ENCODE peak calls at places on chromosome 6, in seven cellular contexts. One of them, this sample, is unnamed. For H3K9me3, the result is how much of the 10 kb centered on the place peaks cover.

GRCh38 chr6:136034422-136034821 is 182.9 kb downstream of the PDE7B start:
- DNase-seq in mammary epithelial cell: no peak
- DNase-seq in aorta: no peak
- DNase-seq in stomach: no peak
- DNase-seq in CD8-positive, alpha-beta memory T cell: no peak
- DNase-seq in AG04450: no peak
- DNase-seq in heart right ventricle: no peak
- DNase-seq in this sample: no peak

GRCh38 chr6:135087803-135088202 is 33.2 kb upstream of the HBS1L start:
- DNase-seq in mammary epithelial cell: no peak
- DNase-seq in aorta: no peak
- DNase-seq in stomach: no peak
- DNase-seq in CD8-positive, alpha-beta memory T cell: peak
- DNase-seq in AG04450: no peak
- DNase-seq in heart right ventricle: no peak
- DNase-seq in this sample: peak

GRCh38 chr6:119676971-119677370 is 327.4 kb upstream of the MAN1A1 start:
- DNase-seq in mammary epithelial cell: no peak
- DNase-seq in aorta: no peak
- DNase-seq in stomach: no peak
- DNase-seq in CD8-positive, alpha-beta memory T cell: no peak
- DNase-seq in AG04450: no peak
- DNase-seq in heart right ventricle: no peak
- DNase-seq in this sample: no peak

GRCh38 chr6:144343736-144344428 is 58.7 kb downstream of the UTRN start:
- DNase-seq in mammary epithelial cell: peak
- DNase-seq in aorta: no peak
- DNase-seq in stomach: peak
- DNase-seq in CD8-positive, alpha-beta memory T cell: peak
- DNase-seq in AG04450: no peak
- DNase-seq in heart right ventricle: peak
- DNase-seq in this sample: peak

GRCh38 chr6:151067684-151068596 is 171.8 kb upstream of the AKAP12 start:
- DNase-seq in mammary epithelial cell: peak
- DNase-seq in aorta: peak
- DNase-seq in stomach: peak
- DNase-seq in CD8-positive, alpha-beta memory T cell: no peak
- DNase-seq in AG04450: peak
- DNase-seq in heart right ventricle: peak
- DNase-seq in this sample: no peak

GRCh38 chr6:27873101-27874030 is 38.8 kb downstream of the OR2B2 start:
- DNase-seq in mammary epithelial cell: peak
- DNase-seq in aorta: peak
- DNase-seq in stomach: peak
- DNase-seq in CD8-positive, alpha-beta memory T cell: peak
- DNase-seq in AG04450: no peak
- DNase-seq in heart right ventricle: peak
- DNase-seq in this sample: peak

GRCh38 chr6:31619805-31620585 is 520 bp upstream of the PRRC2A start:
- DNase-seq in mammary epithelial cell: peak
- DNase-seq in aorta: peak
- DNase-seq in stomach: peak
- DNase-seq in CD8-positive, alpha-beta memory T cell: peak
- DNase-seq in AG04450: peak
- DNase-seq in heart right ventricle: peak
- DNase-seq in this sample: peak

GRCh38 chr6:35014341-35014740 is 125.3 kb downstream of the ANKS1A start:
- DNase-seq in mammary epithelial cell: no peak
- DNase-seq in aorta: no peak
- DNase-seq in stomach: no peak
- DNase-seq in CD8-positive, alpha-beta memory T cell: no peak
- DNase-seq in AG04450: no peak
- DNase-seq in heart right ventricle: no peak
- DNase-seq in this sample: no peak

GRCh38 chr6:137013738-137014602 is 30.8 kb downstream of the IL20RA start:
- DNase-seq in mammary epithelial cell: peak
- DNase-seq in aorta: no peak
- DNase-seq in stomach: no peak
- DNase-seq in CD8-positive, alpha-beta memory T cell: no peak
- DNase-seq in AG04450: peak
- DNase-seq in heart right ventricle: no peak
- DNase-seq in this sample: no peak

GRCh38 chr6:38715016-38715809 is at the start of gene DNAH8:
- DNase-seq in mammary epithelial cell: no peak
- DNase-seq in aorta: no peak
- DNase-seq in stomach: no peak
- DNase-seq in CD8-positive, alpha-beta memory T cell: no peak
- DNase-seq in AG04450: no peak
- DNase-seq in heart right ventricle: no peak
- DNase-seq in this sample: no peak

GRCh38 chr6:107264357-107264831 is 149.1 kb upstream of the BEND3 start:
- DNase-seq in mammary epithelial cell: peak
- DNase-seq in aorta: no peak
- DNase-seq in stomach: no peak
- DNase-seq in CD8-positive, alpha-beta memory T cell: no peak
- DNase-seq in AG04450: peak
- DNase-seq in heart right ventricle: no peak
- DNase-seq in this sample: no peak

GRCh38 chr6:167706313-167707109 is 120.2 kb upstream of the AFDN start:
- DNase-seq in mammary epithelial cell: no peak
- DNase-seq in aorta: no peak
- DNase-seq in stomach: no peak
- DNase-seq in CD8-positive, alpha-beta memory T cell: no peak
- DNase-seq in AG04450: no peak
- DNase-seq in heart right ventricle: no peak
- DNase-seq in this sample: peak

GRCh38 chr6:77178821-77179220 is 284.5 kb downstream of the HTR1B start:
- DNase-seq in mammary epithelial cell: peak
- DNase-seq in aorta: no peak
- DNase-seq in stomach: no peak
- DNase-seq in CD8-positive, alpha-beta memory T cell: no peak
- DNase-seq in AG04450: peak
- DNase-seq in heart right ventricle: no peak
- DNase-seq in this sample: no peak

GRCh38 chr6:127058027-127058426 is 60.4 kb upstream of the RSPO3 start:
- DNase-seq in mammary epithelial cell: peak
- DNase-seq in aorta: no peak
- DNase-seq in stomach: no peak
- DNase-seq in CD8-positive, alpha-beta memory T cell: no peak
- DNase-seq in AG04450: no peak
- DNase-seq in heart right ventricle: no peak
- DNase-seq in this sample: no peak

GRCh38 chr6:82487895-82488294 is 124.3 kb downstream of the TPBG start:
- DNase-seq in mammary epithelial cell: no peak
- DNase-seq in aorta: no peak
- DNase-seq in stomach: no peak
- DNase-seq in CD8-positive, alpha-beta memory T cell: no peak
- DNase-seq in AG04450: no peak
- DNase-seq in heart right ventricle: no peak
- DNase-seq in this sample: no peak
- H3K9me3 ChIP-seq in mammary epithelial cell: under half
- H3K9me3 ChIP-seq in aorta: under half
- H3K9me3 ChIP-seq in stomach: under half
- H3K9me3 ChIP-seq in CD8-positive, alpha-beta memory T cell: under half
- H3K9me3 ChIP-seq in AG04450: under half
- H3K9me3 ChIP-seq in heart right ventricle: under half
- H3K9me3 ChIP-seq in this sample: under half

DNA sequence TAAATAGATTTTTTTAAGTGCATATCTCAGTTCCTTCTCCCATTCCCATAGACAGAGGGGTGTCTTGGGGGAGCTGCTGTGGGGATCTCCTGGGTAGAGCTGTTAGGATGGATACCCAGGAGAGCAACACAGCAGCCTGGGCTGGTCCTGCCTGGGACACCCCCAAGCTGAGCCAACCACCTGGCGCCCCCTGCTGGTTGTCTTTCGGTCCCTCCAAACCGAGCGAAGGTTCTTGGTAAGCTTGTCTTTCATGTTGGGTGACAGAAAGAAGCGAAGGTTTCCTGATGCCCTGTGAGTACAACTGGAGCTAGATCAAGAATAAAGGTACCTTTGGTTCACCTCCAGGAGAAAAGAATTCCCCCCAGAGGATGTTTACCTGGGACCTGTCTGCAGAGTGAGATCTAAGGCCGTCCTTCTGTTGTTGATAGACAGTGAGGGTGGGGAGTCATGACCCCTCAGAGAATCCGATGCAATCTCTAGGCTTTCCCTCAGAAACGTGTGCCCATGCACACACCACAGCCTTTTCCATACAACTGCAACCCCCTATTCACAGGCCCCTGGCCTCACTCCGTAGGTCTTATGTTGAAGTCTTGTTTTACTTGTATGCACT is 50.8 kb downstream of the SNX9 start:
- DNase-seq in mammary epithelial cell: peak
- DNase-seq in aorta: peak
- DNase-seq in stomach: peak
- DNase-seq in CD8-positive, alpha-beta memory T cell: peak
- DNase-seq in AG04450: no peak
- DNase-seq in heart right ventricle: peak
- DNase-seq in this sample: peak
- H3K27ac ChIP-seq in mammary epithelial cell: no peak
- H3K27ac ChIP-seq in aorta: no peak
- H3K27ac ChIP-seq in stomach: no peak
- H3K27ac ChIP-seq in CD8-positive, alpha-beta memory T cell: no peak
- H3K27ac ChIP-seq in AG04450: no peak
- H3K27ac ChIP-seq in heart right ventricle: no peak
- H3K27ac ChIP-seq in this sample: no peak

DNA sequence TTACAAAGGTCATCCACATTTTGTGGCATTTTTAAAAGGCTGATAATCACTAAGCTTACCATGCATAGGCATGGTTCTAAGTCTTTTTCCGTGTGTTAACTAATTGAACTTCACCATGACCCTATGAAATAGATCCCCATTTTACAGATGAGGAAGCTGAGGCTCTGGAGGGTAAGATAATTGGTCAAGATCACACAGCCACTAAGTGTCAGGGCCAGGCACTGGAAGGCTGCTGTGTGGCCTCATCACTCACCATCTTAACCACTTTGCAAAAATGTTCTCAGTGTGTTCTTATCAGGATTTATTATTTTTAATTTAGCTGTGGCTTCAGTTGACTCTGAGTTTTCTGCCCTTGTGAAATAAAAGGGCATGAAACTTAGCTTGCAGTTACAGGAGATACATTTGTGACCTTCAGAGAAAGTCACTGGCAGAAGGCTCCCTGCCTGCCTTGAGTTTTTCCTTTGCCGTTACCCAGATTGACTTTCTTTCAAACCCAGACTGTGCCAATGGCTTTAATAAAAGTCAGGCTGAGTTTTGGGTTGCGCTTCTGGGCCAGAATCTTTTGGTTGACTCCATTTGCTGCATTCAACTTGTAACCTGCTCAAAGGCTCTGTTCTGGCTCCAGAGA is 82.0 kb downstream of the EZR start:
- DNase-seq in mammary epithelial cell: no peak
- DNase-seq in aorta: no peak
- DNase-seq in stomach: no peak
- DNase-seq in CD8-positive, alpha-beta memory T cell: no peak
- DNase-seq in AG04450: no peak
- DNase-seq in heart right ventricle: no peak
- DNase-seq in this sample: no peak
- H3K9me3 ChIP-seq in mammary epithelial cell: under half
- H3K9me3 ChIP-seq in aorta: under half
- H3K9me3 ChIP-seq in stomach: under half
- H3K9me3 ChIP-seq in CD8-positive, alpha-beta memory T cell: under half
- H3K9me3 ChIP-seq in AG04450: under half
- H3K9me3 ChIP-seq in heart right ventricle: under half
- H3K9me3 ChIP-seq in this sample: under half

DNA sequence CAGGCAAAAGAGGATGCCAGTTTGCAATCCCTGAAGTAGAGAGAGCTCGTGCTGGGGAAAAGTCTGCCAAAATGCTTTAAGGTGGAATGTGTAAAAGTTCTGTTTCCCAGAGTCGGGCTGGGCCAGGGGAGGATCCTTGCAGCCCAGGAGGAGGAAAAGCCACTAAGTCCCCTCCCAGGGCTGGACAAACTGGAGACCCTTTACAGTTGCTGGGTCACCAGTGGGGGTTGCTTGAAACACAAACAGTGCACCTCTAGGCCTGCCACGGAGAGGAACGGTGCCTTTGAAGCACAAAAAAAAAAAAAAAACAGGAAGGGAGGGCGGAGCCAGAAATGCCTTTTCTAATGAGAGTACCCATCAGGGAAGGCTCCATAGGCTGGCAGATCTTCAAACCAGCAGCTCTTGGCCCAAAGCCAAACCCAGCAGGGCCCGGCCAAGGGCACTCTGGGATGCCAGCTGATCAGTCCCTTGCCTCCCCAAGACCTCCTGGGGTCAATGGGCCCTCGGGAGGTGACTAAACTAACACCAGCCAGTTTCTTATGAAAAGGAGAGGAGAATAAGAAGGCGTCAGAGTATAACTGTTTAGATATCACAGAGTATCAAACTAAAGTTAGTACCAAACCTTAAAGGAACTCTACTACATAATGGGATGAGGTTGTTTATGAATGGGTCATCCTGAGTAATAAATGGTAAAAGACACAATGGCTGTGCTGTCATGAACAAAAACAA is 23.7 kb downstream of the HLA-A start:
- DNase-seq in mammary epithelial cell: peak
- DNase-seq in aorta: peak
- DNase-seq in stomach: peak
- DNase-seq in CD8-positive, alpha-beta memory T cell: peak
- DNase-seq in AG04450: no peak
- DNase-seq in heart right ventricle: peak
- DNase-seq in this sample: no peak
- H3K27ac ChIP-seq in mammary epithelial cell: peak
- H3K27ac ChIP-seq in aorta: no peak
- H3K27ac ChIP-seq in stomach: peak
- H3K27ac ChIP-seq in CD8-positive, alpha-beta memory T cell: peak
- H3K27ac ChIP-seq in AG04450: peak
- H3K27ac ChIP-seq in heart right ventricle: peak
- H3K27ac ChIP-seq in this sample: peak